ENCODE peak calls at places on chromosome 1, in nine cellular contexts. One of them, this sample, is unnamed.

GRCh38 chr1:247506831-247507230 is 29.4 kb downstream of the OR2C3 start:
- DNase-seq in GM23248: no peak
- DNase-seq in aorta: no peak
- DNase-seq in CD8-positive, alpha-beta T cell: no peak
- DNase-seq in thoracic aorta: no peak
- DNase-seq in right atrium auricular region: no peak
- DNase-seq in adrenal gland: no peak
- DNase-seq in psoas muscle: no peak
- DNase-seq in A549: no peak
- DNase-seq in this sample: no peak

GRCh38 chr1:205324781-205325180 is 3.2 kb upstream of the NUAK2 start:
- DNase-seq in GM23248: peak; percentile 4
- DNase-seq in aorta: no peak
- DNase-seq in CD8-positive, alpha-beta T cell: no peak
- DNase-seq in thoracic aorta: no peak
- DNase-seq in right atrium auricular region: no peak
- DNase-seq in adrenal gland: no peak
- DNase-seq in psoas muscle: no peak
- DNase-seq in A549: no peak
- DNase-seq in this sample: peak; percentile 77

GRCh38 chr1:28796321-28797213 is 15.4 kb upstream of the OPRD1 start:
- DNase-seq in GM23248: no peak
- DNase-seq in aorta: no peak
- DNase-seq in CD8-positive, alpha-beta T cell: no peak
- DNase-seq in thoracic aorta: no peak
- DNase-seq in right atrium auricular region: no peak
- DNase-seq in adrenal gland: no peak
- DNase-seq in psoas muscle: no peak
- DNase-seq in A549: no peak
- DNase-seq in this sample: peak; percentile 39

GRCh38 chr1:216944864-216945505 is 221.8 kb upstream of the ESRRG start:
- DNase-seq in GM23248: no peak
- DNase-seq in aorta: no peak
- DNase-seq in CD8-positive, alpha-beta T cell: no peak
- DNase-seq in thoracic aorta: no peak
- DNase-seq in right atrium auricular region: no peak
- DNase-seq in adrenal gland: no peak
- DNase-seq in psoas muscle: no peak
- DNase-seq in A549: no peak
- DNase-seq in this sample: no peak

GRCh38 chr1:43329995-43330751 is 7.4 kb upstream of the MPL start:
- DNase-seq in GM23248: peak; percentile 86
- DNase-seq in aorta: peak; percentile 85
- DNase-seq in CD8-positive, alpha-beta T cell: no peak
- DNase-seq in thoracic aorta: peak; percentile 19
- DNase-seq in right atrium auricular region: peak; percentile 80
- DNase-seq in adrenal gland: peak; percentile 69
- DNase-seq in psoas muscle: peak; percentile 63
- DNase-seq in A549: no peak
- DNase-seq in this sample: peak; percentile 20

GRCh38 chr1:43293896-43294760 is 6.7 kb upstream of the TIE1 start:
- DNase-seq in GM23248: peak; percentile 72
- DNase-seq in aorta: no peak
- DNase-seq in CD8-positive, alpha-beta T cell: no peak
- DNase-seq in thoracic aorta: no peak
- DNase-seq in right atrium auricular region: no peak
- DNase-seq in adrenal gland: no peak
- DNase-seq in psoas muscle: no peak
- DNase-seq in A549: no peak
- DNase-seq in this sample: no peak

GRCh38 chr1:227894831-227895451 is 52.8 kb downstream of the WNT9A start:
- DNase-seq in GM23248: no peak
- DNase-seq in aorta: peak; percentile 49
- DNase-seq in CD8-positive, alpha-beta T cell: peak; percentile 35
- DNase-seq in thoracic aorta: no peak
- DNase-seq in right atrium auricular region: peak; percentile 32
- DNase-seq in adrenal gland: peak; percentile 5
- DNase-seq in psoas muscle: peak; percentile 31
- DNase-seq in A549: no peak
- DNase-seq in this sample: peak; percentile 49

GRCh38 chr1:162755306-162755705 is 35.2 kb upstream of the HSD17B7 start:
- DNase-seq in GM23248: peak; percentile 61
- DNase-seq in aorta: no peak
- DNase-seq in CD8-positive, alpha-beta T cell: no peak
- DNase-seq in thoracic aorta: no peak
- DNase-seq in right atrium auricular region: no peak
- DNase-seq in adrenal gland: no peak
- DNase-seq in psoas muscle: no peak
- DNase-seq in A549: no peak
- DNase-seq in this sample: no peak

GRCh38 chr1:39412892-39413291 is 78.5 kb upstream of the BMP8A start:
- DNase-seq in GM23248: no peak
- DNase-seq in aorta: no peak
- DNase-seq in CD8-positive, alpha-beta T cell: no peak
- DNase-seq in thoracic aorta: no peak
- DNase-seq in right atrium auricular region: no peak
- DNase-seq in adrenal gland: no peak
- DNase-seq in psoas muscle: no peak
- DNase-seq in A549: no peak
- DNase-seq in this sample: no peak

GRCh38 chr1:162913345-162913744 is 52.4 kb upstream of the CCDC190 start:
- DNase-seq in GM23248: no peak
- DNase-seq in aorta: no peak
- DNase-seq in CD8-positive, alpha-beta T cell: no peak
- DNase-seq in thoracic aorta: no peak
- DNase-seq in right atrium auricular region: no peak
- DNase-seq in adrenal gland: no peak
- DNase-seq in psoas muscle: no peak
- DNase-seq in A549: no peak
- DNase-seq in this sample: peak; percentile 67

GRCh38 chr1:32138965-32139364 is 31.1 kb downstream of the KPNA6 start:
- DNase-seq in GM23248: peak; percentile 54
- DNase-seq in aorta: no peak
- DNase-seq in CD8-positive, alpha-beta T cell: no peak
- DNase-seq in thoracic aorta: no peak
- DNase-seq in right atrium auricular region: no peak
- DNase-seq in adrenal gland: no peak
- DNase-seq in psoas muscle: no peak
- DNase-seq in A549: peak; percentile 39
- DNase-seq in this sample: peak; percentile 81

GRCh38 chr1:166911624-166912023 is 35.6 kb upstream of the TADA1 start:
- DNase-seq in GM23248: no peak
- DNase-seq in aorta: no peak
- DNase-seq in CD8-positive, alpha-beta T cell: no peak
- DNase-seq in thoracic aorta: no peak
- DNase-seq in right atrium auricular region: no peak
- DNase-seq in adrenal gland: no peak
- DNase-seq in psoas muscle: no peak
- DNase-seq in A549: no peak
- DNase-seq in this sample: no peak

GRCh38 chr1:111723091-111723806 is 15.9 kb downstream of the INKA2 start:
- DNase-seq in GM23248: no peak
- DNase-seq in aorta: no peak
- DNase-seq in CD8-positive, alpha-beta T cell: no peak
- DNase-seq in thoracic aorta: no peak
- DNase-seq in right atrium auricular region: peak; percentile 34
- DNase-seq in adrenal gland: no peak
- DNase-seq in psoas muscle: no peak
- DNase-seq in A549: no peak
- DNase-seq in this sample: no peak

GRCh38 chr1:1066403-1067283 is 7.5 kb downstream of the RNF223 start:
- DNase-seq in GM23248: peak; percentile 50
- DNase-seq in aorta: no peak
- DNase-seq in CD8-positive, alpha-beta T cell: no peak
- DNase-seq in thoracic aorta: no peak
- DNase-seq in right atrium auricular region: no peak
- DNase-seq in adrenal gland: no peak
- DNase-seq in psoas muscle: no peak
- DNase-seq in A549: no peak
- DNase-seq in this sample: no peak

GRCh38 chr1:1063261-1063944 is 10.7 kb downstream of the RNF223 start:
- DNase-seq in GM23248: no peak
- DNase-seq in aorta: no peak
- DNase-seq in CD8-positive, alpha-beta T cell: no peak
- DNase-seq in thoracic aorta: no peak
- DNase-seq in right atrium auricular region: no peak
- DNase-seq in adrenal gland: no peak
- DNase-seq in psoas muscle: no peak
- DNase-seq in A549: no peak
- DNase-seq in this sample: no peak

GRCh38 chr1:1063945-1064831 is 9.9 kb downstream of the RNF223 start:
- DNase-seq in GM23248: peak; percentile 75
- DNase-seq in aorta: peak; percentile 87
- DNase-seq in CD8-positive, alpha-beta T cell: peak; percentile 81
- DNase-seq in thoracic aorta: no peak
- DNase-seq in right atrium auricular region: no peak
- DNase-seq in adrenal gland: peak; percentile 49
- DNase-seq in psoas muscle: peak; percentile 77
- DNase-seq in A549: peak; percentile 67
- DNase-seq in this sample: peak; percentile 66

GRCh38 chr1:1067284-1068076 is 6.6 kb downstream of the RNF223 start:
- DNase-seq in GM23248: no peak
- DNase-seq in aorta: no peak
- DNase-seq in CD8-positive, alpha-beta T cell: no peak
- DNase-seq in thoracic aorta: no peak
- DNase-seq in right atrium auricular region: no peak
- DNase-seq in adrenal gland: no peak
- DNase-seq in psoas muscle: no peak
- DNase-seq in A549: no peak
- DNase-seq in this sample: peak; percentile 80

DNA sequence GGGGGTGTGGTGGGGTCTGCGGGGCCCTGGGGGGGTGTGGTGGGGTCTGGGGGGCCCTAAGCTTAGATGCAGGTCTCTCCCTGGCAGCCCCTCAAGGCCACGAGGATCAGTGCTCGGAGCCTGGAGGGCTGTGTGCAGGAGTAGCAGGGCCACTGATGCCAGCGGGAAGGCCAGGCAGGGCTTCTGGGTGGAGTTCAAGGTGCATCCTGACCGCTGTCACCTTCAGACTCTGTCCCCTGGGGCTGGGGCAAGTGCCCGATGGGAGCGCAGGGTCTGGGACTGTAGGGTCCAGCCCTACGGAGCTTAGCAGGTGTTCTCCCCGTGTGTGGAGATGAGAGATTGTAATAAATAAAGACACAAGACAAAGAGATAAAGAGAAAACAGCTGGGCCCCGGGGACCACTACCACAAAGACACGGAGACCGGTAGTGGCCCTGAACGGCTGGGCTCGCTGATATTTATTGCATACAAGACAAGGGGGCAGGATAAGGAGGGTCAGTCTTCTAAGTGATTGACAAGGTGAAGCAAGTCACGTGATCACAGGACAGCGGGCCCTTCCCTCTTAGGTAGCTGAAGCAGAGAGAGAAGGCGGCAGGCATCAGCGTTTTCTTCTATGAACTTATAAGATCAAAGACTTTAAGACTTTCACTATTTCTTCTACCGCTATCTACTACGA is 8.7 kb downstream of the RNF223 start:
- DNase-seq in GM23248: no peak
- DNase-seq in aorta: no peak
- DNase-seq in CD8-positive, alpha-beta T cell: no peak
- DNase-seq in thoracic aorta: no peak
- DNase-seq in right atrium auricular region: no peak
- DNase-seq in adrenal gland: no peak
- DNase-seq in psoas muscle: no peak
- DNase-seq in A549: no peak
- DNase-seq in this sample: peak; percentile 28
- H3K4me3 ChIP-seq in GM23248: no peak overlapping the region
- H3K4me3 ChIP-seq in aorta: no peak overlapping the region
- H3K4me3 ChIP-seq in CD8-positive, alpha-beta T cell: no peak overlapping the region
- H3K4me3 ChIP-seq in thoracic aorta: no peak overlapping the region
- H3K4me3 ChIP-seq in right atrium auricular region: no peak overlapping the region
- H3K4me3 ChIP-seq in adrenal gland: no peak overlapping the region
- H3K4me3 ChIP-seq in psoas muscle: no peak overlapping the region
- H3K4me3 ChIP-seq in A549: no peak overlapping the region
- H3K4me3 ChIP-seq in this sample: no peak overlapping the region

DNA sequence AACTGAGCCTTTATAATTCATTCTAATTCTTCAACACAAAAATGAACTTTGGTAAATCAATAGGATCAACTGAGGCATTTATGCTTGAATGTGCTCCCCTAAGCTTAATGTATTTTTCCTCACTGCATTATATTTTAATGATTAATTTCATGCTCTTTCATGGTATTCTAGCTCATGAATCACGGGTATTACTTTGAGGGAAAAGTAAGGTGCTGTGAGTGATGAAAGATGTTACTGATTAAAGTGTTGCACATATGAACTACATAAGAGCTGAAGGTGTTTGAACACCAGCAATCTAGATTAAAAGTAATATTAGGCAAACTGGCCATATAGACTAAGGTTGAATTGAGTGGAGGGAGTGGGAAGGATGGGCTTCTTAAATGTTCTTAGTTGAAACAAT is 1.9 kb downstream of the DPYD start:
- DNase-seq in GM23248: no peak
- DNase-seq in aorta: no peak
- DNase-seq in CD8-positive, alpha-beta T cell: no peak
- DNase-seq in thoracic aorta: no peak
- DNase-seq in right atrium auricular region: no peak
- DNase-seq in adrenal gland: no peak
- DNase-seq in psoas muscle: no peak
- DNase-seq in A549: no peak
- DNase-seq in this sample: no peak
- H3K4me3 ChIP-seq in GM23248: peak overlapping the region; percentile 97
- H3K4me3 ChIP-seq in aorta: peak overlapping the region; percentile 18
- H3K4me3 ChIP-seq in CD8-positive, alpha-beta T cell: no peak overlapping the region
- H3K4me3 ChIP-seq in thoracic aorta: peak overlapping the region; percentile 94
- H3K4me3 ChIP-seq in right atrium auricular region: peak overlapping the region; percentile 81
- H3K4me3 ChIP-seq in adrenal gland: peak overlapping the region; percentile 94
- H3K4me3 ChIP-seq in psoas muscle: peak overlapping the region; percentile 89
- H3K4me3 ChIP-seq in A549: peak overlapping the region; percentile 91
- H3K4me3 ChIP-seq in this sample: no peak overlapping the region

DNA sequence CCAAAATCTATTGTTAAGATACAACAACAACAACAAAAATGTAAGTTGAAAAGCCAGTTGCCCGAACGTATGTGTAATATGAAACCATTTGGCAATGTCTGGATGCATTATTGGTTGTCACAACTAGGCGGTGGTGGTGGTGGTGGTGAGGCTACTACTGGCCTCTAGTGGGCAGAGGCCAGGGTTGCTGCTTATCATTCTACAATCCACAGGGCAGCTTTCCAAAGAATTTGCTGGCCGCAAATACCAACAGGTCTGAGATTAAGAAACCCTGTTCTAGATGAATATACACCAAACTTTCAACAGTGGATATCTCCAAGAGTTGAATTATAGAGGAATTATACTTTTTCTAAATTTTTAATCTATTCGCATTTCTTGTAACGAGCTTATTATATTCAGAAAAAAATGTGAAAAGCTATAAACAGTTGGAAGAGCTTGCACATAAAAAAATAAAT is 26.8 kb upstream of the ZNF697 start:
- DNase-seq in GM23248: peak; percentile 92
- DNase-seq in aorta: no peak
- DNase-seq in CD8-positive, alpha-beta T cell: no peak
- DNase-seq in thoracic aorta: no peak
- DNase-seq in right atrium auricular region: no peak
- DNase-seq in adrenal gland: no peak
- DNase-seq in psoas muscle: peak; percentile 69
- DNase-seq in A549: no peak
- DNase-seq in this sample: peak; percentile 93
- H3K4me3 ChIP-seq in GM23248: peak overlapping the region; percentile 77
- H3K4me3 ChIP-seq in aorta: no peak overlapping the region
- H3K4me3 ChIP-seq in CD8-positive, alpha-beta T cell: no peak overlapping the region
- H3K4me3 ChIP-seq in thoracic aorta: peak overlapping the region; percentile 71
- H3K4me3 ChIP-seq in right atrium auricular region: peak overlapping the region; percentile 36
- H3K4me3 ChIP-seq in adrenal gland: peak overlapping the region; percentile 60
- H3K4me3 ChIP-seq in psoas muscle: peak overlapping the region; percentile 52
- H3K4me3 ChIP-seq in A549: peak overlapping the region; percentile 31
- H3K4me3 ChIP-seq in this sample: no peak overlapping the region

GRCh38 chr1:2203671-2204383 is 9.3 kb upstream of the FAAP20 start:
- DNase-seq in GM23248: no peak
- DNase-seq in aorta: peak; percentile 77
- DNase-seq in CD8-positive, alpha-beta T cell: no peak
- DNase-seq in thoracic aorta: no peak
- DNase-seq in right atrium auricular region: no peak
- DNase-seq in adrenal gland: no peak
- DNase-seq in psoas muscle: no peak
- DNase-seq in A549: no peak
- DNase-seq in this sample: no peak
- H3K4me3 ChIP-seq in GM23248: peak overlapping the region; percentile 68
- H3K4me3 ChIP-seq in aorta: no peak overlapping the region
- H3K4me3 ChIP-seq in CD8-positive, alpha-beta T cell: no peak overlapping the region
- H3K4me3 ChIP-seq in thoracic aorta: peak overlapping the region; percentile 70
- H3K4me3 ChIP-seq in right atrium auricular region: peak overlapping the region; percentile 52
- H3K4me3 ChIP-seq in adrenal gland: peak overlapping the region; percentile 68
- H3K4me3 ChIP-seq in psoas muscle: peak overlapping the region; percentile 69
- H3K4me3 ChIP-seq in A549: no peak overlapping the region
- H3K4me3 ChIP-seq in this sample: no peak overlapping the region